ENCODE peak calls at places on chromosomes 7 and 10, in six cellular contexts. L is colonic mucosa; E is endodermal cell; A is CD8-positive, alpha-beta T cell; T is stimulated activated CD4-positive, alpha-beta T cell treated with anti-CD3 and anti-CD28 coated beads, Interleukin-2, amount 100 ng/mL, for 4 hours; Z is GM04504. M is an unnamed sample.

GRCh38 chr7:3916146-3916545 is 615.1 kb downstream of the SDK1 start:
- DNase-seq in T (no peak), A (no peak), E (no peak), Z (no peak), L (no peak), M (no peak)

GRCh38 chr7:55624813-55625212 is 52.5 kb upstream of the VOPP1 start:
- DNase-seq in Z (no peak), L (no peak), T (no peak), A (no peak), E (no peak), M (no peak)

GRCh38 chr7:107856806-107857540 is 34.0 kb upstream of the DLD start:
- DNase-seq in T (no peak), A (no peak), Z (no peak), L (peak; percentile 53), E (no peak), M (no peak)

GRCh38 chr7:116511552-116512523 is 12.3 kb downstream of the CAV2 start:
- DNase-seq in T (no peak), L (peak; percentile 19), Z (no peak), E (no peak), A (peak; percentile 5), M (peak; percentile 85)

GRCh38 chr10:24882047-24882698 is 70.2 kb downstream of the PRTFDC1 start:
- DNase-seq in E (no peak), T (peak; percentile 26), A (peak; percentile 52), Z (no peak), L (no peak), M (peak; percentile 73)

GRCh38 chr10:102812213-102812876 is 24.9 kb downstream of the CYP17A1 start:
- DNase-seq in T (no peak), E (no peak), Z (no peak), L (no peak), A (no peak), M (no peak)

GRCh38 chr7:84058311-84059076 is 136.1 kb downstream of the SEMA3A start:
- DNase-seq in L (no peak), A (no peak), Z (no peak), E (no peak), T (no peak), M (no peak)

GRCh38 chr7:605661-606450 is 86.2 kb upstream of the PDGFA start:
- DNase-seq in L (no peak), T (no peak), Z (no peak), E (no peak), A (no peak), M (no peak)

GRCh38 chr10:83289373-83289772 is 849.9 kb upstream of the GHITM start:
- DNase-seq in L (no peak), A (no peak), Z (no peak), T (no peak), E (no peak), M (no peak)

GRCh38 chr7:156656598-156656997 is 16.0 kb downstream of the RNF32 start:
- DNase-seq in Z (no peak), L (no peak), T (no peak), E (peak; percentile 59), A (no peak), M (no peak)

GRCh38 chr10:76774987-76775603 is 862.5 kb downstream of the KCNMA1 start:
- DNase-seq in L (no peak), E (no peak), A (no peak), T (no peak), Z (no peak), M (no peak)

GRCh38 chr10:104128214-104128613 is 6.2 kb downstream of the SFR1 start:
- DNase-seq in T (no peak), E (no peak), A (no peak), L (no peak), Z (no peak), M (no peak)

GRCh38 chr7:123600876-123601275 is 745 bp upstream of the ASB15 start:
- DNase-seq in A (no peak), T (no peak), L (no peak), Z (no peak), E (no peak), M (no peak)

GRCh38 chr7:150935149-150935548 is 43.0 kb downstream of the KCNH2 start:
- DNase-seq in T (no peak), L (no peak), Z (no peak), E (no peak), A (no peak), M (no peak)

GRCh38 chr10:1358860-1359598 is 302.8 kb downstream of the WDR37 start:
- DNase-seq in E (peak; percentile 51), T (peak; percentile 3), Z (no peak), A (no peak), L (no peak), M (no peak)

GRCh38 chr7:153297141-153297540 is 537.6 kb downstream of the ACTR3B start:
- DNase-seq in A (no peak), L (no peak), Z (no peak), T (no peak), E (no peak), M (no peak)

GRCh38 chr10:91137822-91138221 is 82.6 kb upstream of the PCGF5 start:
- DNase-seq in T (no peak), E (no peak), L (no peak), Z (no peak), A (no peak), M (no peak)

GRCh38 chr7:129870668-129871067 is 82.1 kb downstream of the UBE2H start:
- DNase-seq in L (no peak), E (no peak), Z (no peak), A (no peak), T (no peak), M (no peak)

GRCh38 chr7:69654381-69654780 is 56.1 kb downstream of the AUTS2 start:
- DNase-seq in E (no peak), T (no peak), Z (no peak), A (no peak), L (peak; percentile 20), M (peak; percentile 29)

GRCh38 chr10:114306116-114306973 is 67.3 kb downstream of the VWA2 start:
- DNase-seq in L (no peak), Z (peak; percentile 90), T (no peak), A (no peak), E (peak; percentile 78), M (no peak)

GRCh38 chr10:110803830-110804338 is 67.8 kb upstream of the PDCD4 start:
- DNase-seq in T (no peak), L (peak; percentile 79), A (peak; percentile 54), Z (peak; percentile 20), E (peak; percentile 84), M (peak; percentile 27)

GRCh38 chr7:37247881-37248280 is 200.8 kb downstream of the ELMO1 start:
- DNase-seq in T (no peak), E (peak; percentile 80), Z (no peak), A (no peak), L (no peak), M (no peak)

GRCh38 chr10:100980327-100981110 is 6.8 kb downstream of the MRPL43 start:
- DNase-seq in A (no peak), L (no peak), E (peak; percentile 14), T (no peak), Z (no peak), M (no peak)

GRCh38 chr10:36880898-36881297 is 244.5 kb upstream of the ANKRD30A start:
- DNase-seq in E (no peak), L (no peak), Z (no peak), A (no peak), T (no peak), M (peak; percentile 54)